ENCODE peak calls at places on chromosomes 7 and 10, in ten cellular contexts. One of them, this sample, is unnamed.

GRCh38 chr10:71964669-71965515 is 697 bp downstream of the CHST3 start:
- DNase-seq in MM.1S: no peak
- DNase-seq in vagina: no peak
- DNase-seq in cardiac fibroblast: peak
- DNase-seq in CD4-positive, alpha-beta T cell: no peak
- DNase-seq in tibial artery: peak
- DNase-seq in MCF 10A: peak
- DNase-seq in neural progenitor cell: peak
- DNase-seq in fibroblast of pulmonary artery: peak
- DNase-seq in endothelial cell: peak
- DNase-seq in this sample: no peak

GRCh38 chr7:44974549-44974948 is 4.3 kb downstream of the MYO1G start:
- DNase-seq in MM.1S: no peak
- DNase-seq in vagina: no peak
- DNase-seq in cardiac fibroblast: no peak
- DNase-seq in CD4-positive, alpha-beta T cell: no peak
- DNase-seq in tibial artery: no peak
- DNase-seq in MCF 10A: no peak
- DNase-seq in neural progenitor cell: no peak
- DNase-seq in fibroblast of pulmonary artery: no peak
- DNase-seq in endothelial cell: no peak
- DNase-seq in this sample: no peak

GRCh38 chr10:62681211-62681940 is 123.1 kb upstream of the ADO start:
- DNase-seq in MM.1S: peak
- DNase-seq in vagina: no peak
- DNase-seq in cardiac fibroblast: peak
- DNase-seq in CD4-positive, alpha-beta T cell: peak
- DNase-seq in tibial artery: no peak
- DNase-seq in MCF 10A: no peak
- DNase-seq in neural progenitor cell: peak
- DNase-seq in fibroblast of pulmonary artery: no peak
- DNase-seq in endothelial cell: no peak
- DNase-seq in this sample: no peak

GRCh38 chr10:29734980-29735627 is 100.3 kb upstream of the SVIL start:
- DNase-seq in MM.1S: peak
- DNase-seq in vagina: no peak
- DNase-seq in cardiac fibroblast: peak
- DNase-seq in CD4-positive, alpha-beta T cell: peak
- DNase-seq in tibial artery: peak
- DNase-seq in MCF 10A: peak
- DNase-seq in neural progenitor cell: peak
- DNase-seq in fibroblast of pulmonary artery: peak
- DNase-seq in endothelial cell: peak
- DNase-seq in this sample: peak

GRCh38 chr7:130141161-130141857 is 63.9 kb downstream of the TMEM209 start:
- DNase-seq in MM.1S: no peak
- DNase-seq in vagina: no peak
- DNase-seq in cardiac fibroblast: peak
- DNase-seq in CD4-positive, alpha-beta T cell: peak
- DNase-seq in tibial artery: peak
- DNase-seq in MCF 10A: no peak
- DNase-seq in neural progenitor cell: peak
- DNase-seq in fibroblast of pulmonary artery: peak
- DNase-seq in endothelial cell: peak
- DNase-seq in this sample: peak

GRCh38 chr7:64551375-64552142 is 11.3 kb downstream of the ZNF680 start:
- DNase-seq in MM.1S: no peak
- DNase-seq in vagina: no peak
- DNase-seq in cardiac fibroblast: no peak
- DNase-seq in CD4-positive, alpha-beta T cell: no peak
- DNase-seq in tibial artery: no peak
- DNase-seq in MCF 10A: no peak
- DNase-seq in neural progenitor cell: no peak
- DNase-seq in fibroblast of pulmonary artery: no peak
- DNase-seq in endothelial cell: no peak
- DNase-seq in this sample: no peak

GRCh38 chr10:89975716-89976243 is 274.4 kb downstream of the KIF20B start:
- DNase-seq in MM.1S: no peak
- DNase-seq in vagina: no peak
- DNase-seq in cardiac fibroblast: no peak
- DNase-seq in CD4-positive, alpha-beta T cell: no peak
- DNase-seq in tibial artery: no peak
- DNase-seq in MCF 10A: no peak
- DNase-seq in neural progenitor cell: no peak
- DNase-seq in fibroblast of pulmonary artery: no peak
- DNase-seq in endothelial cell: no peak
- DNase-seq in this sample: no peak

GRCh38 chr7:72196176-72196575 is 216.0 kb downstream of the CALN1 start:
- DNase-seq in MM.1S: no peak
- DNase-seq in vagina: no peak
- DNase-seq in cardiac fibroblast: no peak
- DNase-seq in CD4-positive, alpha-beta T cell: no peak
- DNase-seq in tibial artery: no peak
- DNase-seq in MCF 10A: no peak
- DNase-seq in neural progenitor cell: no peak
- DNase-seq in fibroblast of pulmonary artery: no peak
- DNase-seq in endothelial cell: no peak
- DNase-seq in this sample: no peak

GRCh38 chr7:22093003-22093402 is 147.3 kb upstream of the CDCA7L start:
- DNase-seq in MM.1S: no peak
- DNase-seq in vagina: no peak
- DNase-seq in cardiac fibroblast: peak
- DNase-seq in CD4-positive, alpha-beta T cell: no peak
- DNase-seq in tibial artery: no peak
- DNase-seq in MCF 10A: no peak
- DNase-seq in neural progenitor cell: no peak
- DNase-seq in fibroblast of pulmonary artery: peak
- DNase-seq in endothelial cell: no peak
- DNase-seq in this sample: no peak

GRCh38 chr7:112383671-112384417 is 66.4 kb upstream of the IFRD1 start:
- DNase-seq in MM.1S: peak
- DNase-seq in vagina: no peak
- DNase-seq in cardiac fibroblast: peak
- DNase-seq in CD4-positive, alpha-beta T cell: no peak
- DNase-seq in tibial artery: no peak
- DNase-seq in MCF 10A: peak
- DNase-seq in neural progenitor cell: peak
- DNase-seq in fibroblast of pulmonary artery: peak
- DNase-seq in endothelial cell: no peak
- DNase-seq in this sample: no peak

GRCh38 chr7:46725838-46726237 is 804.8 kb upstream of the IGFBP3 start:
- DNase-seq in MM.1S: no peak
- DNase-seq in vagina: no peak
- DNase-seq in cardiac fibroblast: peak
- DNase-seq in CD4-positive, alpha-beta T cell: no peak
- DNase-seq in tibial artery: no peak
- DNase-seq in MCF 10A: peak
- DNase-seq in neural progenitor cell: no peak
- DNase-seq in fibroblast of pulmonary artery: peak
- DNase-seq in endothelial cell: no peak
- DNase-seq in this sample: no peak

GRCh38 chr7:121960678-121961461 is 87.9 kb downstream of the PTPRZ1 start:
- DNase-seq in MM.1S: no peak
- DNase-seq in vagina: no peak
- DNase-seq in cardiac fibroblast: peak
- DNase-seq in CD4-positive, alpha-beta T cell: no peak
- DNase-seq in tibial artery: no peak
- DNase-seq in MCF 10A: peak
- DNase-seq in neural progenitor cell: peak
- DNase-seq in fibroblast of pulmonary artery: peak
- DNase-seq in endothelial cell: no peak
- DNase-seq in this sample: no peak
- TF ChIP-seq CTCF in MM.1S: no peak
- TF ChIP-seq CTCF in vagina: no peak
- TF ChIP-seq CTCF in cardiac fibroblast: no peak
- TF ChIP-seq CTCF in CD4-positive, alpha-beta T cell: no peak
- TF ChIP-seq CTCF in tibial artery: no peak
- TF ChIP-seq CTCF in MCF 10A: peak
- TF ChIP-seq CTCF in neural progenitor cell: no peak
- TF ChIP-seq CTCF in fibroblast of pulmonary artery: no peak
- TF ChIP-seq CTCF in endothelial cell: no peak
- TF ChIP-seq CTCF in this sample: no peak

DNA sequence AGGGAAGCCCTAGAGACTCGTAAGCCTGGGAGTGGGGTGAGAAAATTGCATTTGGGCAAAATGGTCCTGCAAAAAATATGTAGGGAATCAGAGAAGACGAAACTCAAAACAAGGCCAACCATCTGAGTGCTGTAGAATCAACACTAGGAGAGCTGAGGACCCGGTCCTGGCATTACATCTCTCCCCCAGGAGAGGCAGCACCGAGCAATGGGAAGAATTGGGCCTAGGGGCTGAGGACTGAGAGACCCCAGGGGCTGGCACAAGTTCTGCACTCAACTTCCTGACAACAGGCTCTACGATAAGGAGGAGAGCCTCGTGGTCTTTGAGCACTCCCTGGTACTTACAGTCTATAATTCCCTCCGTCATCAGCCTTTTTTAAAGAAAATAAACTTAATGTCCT is 47.6 kb downstream of the BPGM start:
- DNase-seq in MM.1S: no peak
- DNase-seq in vagina: no peak
- DNase-seq in cardiac fibroblast: no peak
- DNase-seq in CD4-positive, alpha-beta T cell: no peak
- DNase-seq in tibial artery: no peak
- DNase-seq in MCF 10A: no peak
- DNase-seq in neural progenitor cell: peak
- DNase-seq in fibroblast of pulmonary artery: no peak
- DNase-seq in endothelial cell: peak
- DNase-seq in this sample: no peak
- TF ChIP-seq CTCF in MM.1S: peak
- TF ChIP-seq CTCF in vagina: no peak
- TF ChIP-seq CTCF in cardiac fibroblast: peak
- TF ChIP-seq CTCF in CD4-positive, alpha-beta T cell: no peak
- TF ChIP-seq CTCF in tibial artery: peak
- TF ChIP-seq CTCF in MCF 10A: peak
- TF ChIP-seq CTCF in neural progenitor cell: peak
- TF ChIP-seq CTCF in fibroblast of pulmonary artery: peak
- TF ChIP-seq CTCF in endothelial cell: peak
- TF ChIP-seq CTCF in this sample: peak

DNA sequence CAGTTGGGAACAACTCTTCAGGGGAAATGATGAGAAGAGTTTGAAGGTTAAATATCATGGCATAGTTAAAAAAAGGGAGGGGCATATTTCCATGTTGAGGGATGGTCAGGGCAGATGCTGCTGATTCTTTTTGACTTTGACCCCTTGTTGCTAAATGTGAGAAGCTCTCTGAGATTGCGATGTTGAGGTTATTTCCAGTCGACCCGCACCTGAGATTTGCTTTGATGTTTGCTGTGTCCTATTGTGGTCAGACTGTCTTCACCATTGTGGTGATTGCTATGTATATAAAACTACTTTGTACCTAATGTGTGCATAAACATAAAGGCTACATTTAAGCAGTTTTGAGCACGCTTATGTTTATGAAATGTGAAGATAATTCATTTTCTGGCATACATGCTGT is 90.9 kb downstream of the BBS9 start:
- DNase-seq in MM.1S: no peak
- DNase-seq in vagina: no peak
- DNase-seq in cardiac fibroblast: no peak
- DNase-seq in CD4-positive, alpha-beta T cell: no peak
- DNase-seq in tibial artery: no peak
- DNase-seq in MCF 10A: no peak
- DNase-seq in neural progenitor cell: no peak
- DNase-seq in fibroblast of pulmonary artery: no peak
- DNase-seq in endothelial cell: no peak
- DNase-seq in this sample: no peak
- TF ChIP-seq CTCF in MM.1S: no peak
- TF ChIP-seq CTCF in vagina: no peak
- TF ChIP-seq CTCF in cardiac fibroblast: no peak
- TF ChIP-seq CTCF in CD4-positive, alpha-beta T cell: no peak
- TF ChIP-seq CTCF in tibial artery: no peak
- TF ChIP-seq CTCF in MCF 10A: no peak
- TF ChIP-seq CTCF in neural progenitor cell: no peak
- TF ChIP-seq CTCF in fibroblast of pulmonary artery: no peak
- TF ChIP-seq CTCF in endothelial cell: no peak
- TF ChIP-seq CTCF in this sample: no peak

GRCh38 chr10:23358357-23358756 is 13.8 kb upstream of the C10orf67 start:
- DNase-seq in MM.1S: no peak
- DNase-seq in vagina: no peak
- DNase-seq in cardiac fibroblast: no peak
- DNase-seq in CD4-positive, alpha-beta T cell: no peak
- DNase-seq in tibial artery: no peak
- DNase-seq in MCF 10A: no peak
- DNase-seq in neural progenitor cell: peak
- DNase-seq in fibroblast of pulmonary artery: peak
- DNase-seq in endothelial cell: peak
- DNase-seq in this sample: no peak
- TF ChIP-seq CTCF in MM.1S: no peak
- TF ChIP-seq CTCF in vagina: no peak
- TF ChIP-seq CTCF in cardiac fibroblast: peak
- TF ChIP-seq CTCF in CD4-positive, alpha-beta T cell: no peak
- TF ChIP-seq CTCF in tibial artery: no peak
- TF ChIP-seq CTCF in MCF 10A: no peak
- TF ChIP-seq CTCF in neural progenitor cell: peak
- TF ChIP-seq CTCF in fibroblast of pulmonary artery: peak
- TF ChIP-seq CTCF in endothelial cell: no peak
- TF ChIP-seq CTCF in this sample: peak

DNA sequence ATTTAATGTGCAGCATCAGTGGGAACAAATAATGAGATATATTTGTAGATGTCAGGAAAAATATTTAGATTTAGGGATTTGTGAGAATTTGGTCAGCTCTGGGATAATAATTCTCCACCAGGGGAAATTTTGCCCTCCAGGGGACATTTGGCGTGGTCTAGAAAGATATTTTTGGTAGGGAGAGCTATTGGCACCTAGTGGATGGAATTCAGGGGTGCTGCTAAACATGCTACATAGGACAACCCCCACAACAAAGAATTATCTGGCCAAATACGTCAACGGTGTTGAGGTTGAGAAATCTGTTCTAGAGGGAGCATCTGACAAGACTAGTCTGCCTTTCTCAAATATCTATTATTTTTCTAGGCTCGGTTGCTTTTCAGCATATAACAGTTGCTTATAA is 2.1 kb downstream of the ADK start:
- DNase-seq in MM.1S: no peak
- DNase-seq in vagina: no peak
- DNase-seq in cardiac fibroblast: peak
- DNase-seq in CD4-positive, alpha-beta T cell: no peak
- DNase-seq in tibial artery: no peak
- DNase-seq in MCF 10A: peak
- DNase-seq in neural progenitor cell: peak
- DNase-seq in fibroblast of pulmonary artery: peak
- DNase-seq in endothelial cell: no peak
- DNase-seq in this sample: no peak
- TF ChIP-seq CTCF in MM.1S: peak
- TF ChIP-seq CTCF in vagina: no peak
- TF ChIP-seq CTCF in cardiac fibroblast: peak
- TF ChIP-seq CTCF in CD4-positive, alpha-beta T cell: no peak
- TF ChIP-seq CTCF in tibial artery: peak
- TF ChIP-seq CTCF in MCF 10A: peak
- TF ChIP-seq CTCF in neural progenitor cell: peak
- TF ChIP-seq CTCF in fibroblast of pulmonary artery: peak
- TF ChIP-seq CTCF in endothelial cell: peak
- TF ChIP-seq CTCF in this sample: peak

GRCh38 chr7:24842449-24843241 is 85.4 kb upstream of the GSDME start:
- DNase-seq in MM.1S: no peak
- DNase-seq in vagina: no peak
- DNase-seq in cardiac fibroblast: peak
- DNase-seq in CD4-positive, alpha-beta T cell: no peak
- DNase-seq in tibial artery: no peak
- DNase-seq in MCF 10A: no peak
- DNase-seq in neural progenitor cell: peak
- DNase-seq in fibroblast of pulmonary artery: peak
- DNase-seq in endothelial cell: no peak
- DNase-seq in this sample: no peak
- TF ChIP-seq CTCF in MM.1S: no peak
- TF ChIP-seq CTCF in vagina: no peak
- TF ChIP-seq CTCF in cardiac fibroblast: no peak
- TF ChIP-seq CTCF in CD4-positive, alpha-beta T cell: no peak
- TF ChIP-seq CTCF in tibial artery: no peak
- TF ChIP-seq CTCF in MCF 10A: no peak
- TF ChIP-seq CTCF in neural progenitor cell: no peak
- TF ChIP-seq CTCF in fibroblast of pulmonary artery: no peak
- TF ChIP-seq CTCF in endothelial cell: no peak
- TF ChIP-seq CTCF in this sample: no peak

This sample was measured in osteocyte.